ENCODE peak calls at places on chromosomes 13 and 19, in five cellular contexts. D is IMR-90, R is endothelial cell of umbilical vein, Q is DND-41, I is fibroblast of lung. K is an unnamed sample.

GRCh38 chr13:27997904-27998522 is 9.5 kb upstream of the URAD start:
- DNase-seq in R (peak), Q (peak), I (peak), D (peak), K (no peak)

GRCh38 chr13:25252229-25252628 is 35.1 kb downstream of the MTMR6 start:
- DNase-seq in R (no peak), Q (no peak), I (no peak), D (no peak), K (no peak)

GRCh38 chr13:32427852-32428580 is at the start of gene N4BP2L1:
- DNase-seq in R (peak), D (no peak), Q (peak), I (peak), K (no peak)

GRCh38 chr13:44063881-44064280 is 184.2 kb downstream of the LACC1 start:
- DNase-seq in R (no peak), Q (no peak), D (no peak), I (no peak), K (no peak)

GRCh38 chr19:48247212-48247611 is 8.5 kb downstream of the CARD8 start:
- DNase-seq in D (no peak), R (no peak), Q (no peak), I (no peak), K (no peak)

GRCh38 chr19:41308450-41309224 is 1.3 kb upstream of the CCDC97 start:
- DNase-seq in Q (peak), D (peak), I (peak), R (peak), K (peak)

GRCh38 chr13:71117920-71118319 is 749.1 kb downstream of the DACH1 start:
- DNase-seq in D (no peak), R (no peak), I (no peak), Q (no peak), K (no peak)

GRCh38 chr19:1856345-1856697 is 7.1 kb downstream of the KLF16 start:
- DNase-seq in D (no peak), Q (no peak), R (no peak), I (no peak), K (no peak)

GRCh38 chr19:49506575-49507105 is 5.8 kb upstream of the FCGRT start:
- DNase-seq in R (peak), I (no peak), Q (peak), D (no peak), K (no peak)

GRCh38 chr13:52738719-52739467 is 727 bp downstream of the CNMD start:
- DNase-seq in Q (no peak), I (no peak), D (no peak), R (peak), K (no peak)

GRCh38 chr19:55626350-55626749 is 2.0 kb upstream of the ZNF784 start:
- DNase-seq in Q (no peak), R (no peak), D (no peak), I (no peak), K (no peak)

GRCh38 chr13:60347174-60347573 is 49.8 kb upstream of the TDRD3 start:
- DNase-seq in D (no peak), R (no peak), I (no peak), Q (no peak), K (no peak)

GRCh38 chr13:43815204-43815603 is 28.4 kb upstream of the ENOX1 start:
- DNase-seq in D (peak), R (peak), Q (no peak), I (peak), K (no peak)

GRCh38 chr19:5439452-5439851 is 15.8 kb upstream of the ZNRF4 start:
- DNase-seq in R (no peak), I (no peak), D (no peak), Q (no peak), K (no peak)

GRCh38 chr13:26529441-26529840 is 28.0 kb upstream of the WASF3 start:
- DNase-seq in I (peak), Q (peak), R (peak), D (peak), K (no peak)

GRCh38 chr19:5293607-5294089 is 47.0 kb downstream of the PTPRS start:
- DNase-seq in Q (no peak), I (no peak), D (peak), R (no peak), K (no peak)

GRCh38 chr13:73684286-73684685 is 449.9 kb downstream of the KLF12 start:
- DNase-seq in I (no peak), Q (no peak), D (no peak), R (no peak), K (no peak)

GRCh38 chr13:51380269-51380668 is 40.8 kb downstream of the SERPINE3 start:
- DNase-seq in D (peak), R (peak), Q (no peak), I (peak), K (no peak)

GRCh38 chr19:41306394-41306793 is 3.6 kb upstream of the CCDC97 start:
- DNase-seq in Q (no peak), I (no peak), D (no peak), R (no peak), K (no peak)

GRCh38 chr13:29496241-29496712 is 99.2 kb downstream of the SLC7A1 start:
- DNase-seq in Q (no peak), D (no peak), I (no peak), R (no peak), K (peak)

GRCh38 chr13:38693168-38693567 is 6.3 kb downstream of the FREM2 start:
- DNase-seq in I (no peak), R (no peak), Q (no peak), D (no peak), K (no peak)

GRCh38 chr13:31556376-31556775 is 182.9 kb upstream of the RXFP2 start:
- DNase-seq in Q (no peak), I (no peak), D (peak), R (no peak), K (no peak)

GRCh38 chr13:37944476-37945442 is 75.2 kb upstream of the TRPC4 start:
- DNase-seq in D (peak), R (no peak), Q (no peak), I (peak), K (no peak)

GRCh38 chr19:862529-863304 is 3.3 kb downstream of the CFD start:
- DNase-seq in D (peak), Q (peak), I (peak), R (peak), K (no peak)

GRCh38 chr13:112510002-112510780 is 77.8 kb downstream of the TUBGCP3 start:
- DNase-seq in Q (peak), I (peak), R (peak), D (peak), K (no peak)

GRCh38 chr19:41887711-41888382 is 4.9 kb downstream of the ARHGEF1 start:
- DNase-seq in Q (peak), D (peak), R (no peak), I (no peak), K (peak)

GRCh38 chr13:96011291-96011875 is 41.8 kb downstream of the UGGT2 start:
- DNase-seq in I (peak), D (peak), R (no peak), Q (no peak), K (no peak)

GRCh38 chr19:20371911-20372310 is 193.7 kb downstream of the ZNF737 start:
- DNase-seq in R (no peak), D (no peak), I (no peak), Q (no peak), K (no peak)

GRCh38 chr13:110176431-110176830 is 130.5 kb downstream of the COL4A1 start:
- DNase-seq in Q (no peak), R (no peak), I (no peak), D (no peak), K (no peak)

DNA sequence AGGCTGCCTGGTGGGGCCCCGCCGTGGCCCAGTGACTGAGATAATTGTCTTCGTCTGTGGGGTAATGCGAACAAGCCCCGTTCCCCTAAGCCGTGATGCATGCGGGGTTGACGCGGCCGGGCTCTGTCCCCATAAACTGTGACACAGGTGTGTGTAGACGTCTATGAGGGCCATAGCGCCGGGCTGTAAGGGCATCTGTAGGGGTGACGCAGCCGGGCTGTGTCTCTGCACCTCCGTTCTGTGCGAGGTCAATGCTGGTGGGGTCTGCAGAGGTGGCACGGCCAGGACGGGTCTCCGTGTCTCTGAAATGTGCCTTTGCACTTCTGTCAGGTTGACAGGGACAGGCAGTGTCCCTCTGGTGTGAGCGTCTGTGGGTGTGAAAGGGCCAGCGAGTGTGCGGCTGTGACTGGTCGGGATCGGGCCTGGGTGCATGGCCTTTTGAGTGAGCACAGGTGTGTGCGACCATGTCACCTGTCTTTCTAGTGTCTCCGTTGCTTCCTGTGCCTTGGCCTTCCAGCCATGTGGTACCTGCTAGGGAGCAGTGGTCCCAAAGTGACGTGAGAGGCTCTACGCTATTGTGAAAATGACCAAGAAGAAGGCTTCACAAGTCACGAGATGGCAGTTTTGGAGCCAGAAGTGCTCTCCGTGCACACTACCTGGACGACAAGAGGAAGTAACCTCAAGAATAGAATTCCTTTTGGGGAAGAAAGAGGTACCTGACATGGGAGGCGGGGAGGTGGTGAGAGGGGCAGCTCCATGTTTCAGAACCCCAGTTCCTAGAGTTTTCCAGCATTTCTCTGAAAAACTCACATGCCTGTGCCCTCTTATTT is 16.4 kb upstream of the ZNF331 start:
- DNase-seq in D (no peak), I (no peak), Q (no peak), R (no peak), K (no peak)
- H3K9ac ChIP-seq in D (peak), I (peak), Q (peak), R (peak), K (peak)

GRCh38 chr19:18499055-18499775 is 22.7 kb downstream of the ELL start:
- DNase-seq in I (no peak), R (no peak), D (no peak), Q (no peak), K (no peak)
- H3K9ac ChIP-seq in I (no peak), R (no peak), D (no peak), Q (no peak), K (no peak)

GRCh38 chr19:47158367-47158791 is 27.7 kb downstream of the SAE1 start:
- DNase-seq in I (no peak), Q (no peak), R (peak), D (no peak), K (no peak)
- H3K9ac ChIP-seq in I (no peak), Q (no peak), R (peak), D (no peak), K (peak)

GRCh38 chr13:47463726-47464125 is 537.3 kb downstream of the SUCLA2 start:
- DNase-seq in R (no peak), D (peak), Q (peak), I (peak), K (no peak)
- H3K9ac ChIP-seq in R (no peak), D (no peak), Q (no peak), I (no peak), K (no peak)

DNA sequence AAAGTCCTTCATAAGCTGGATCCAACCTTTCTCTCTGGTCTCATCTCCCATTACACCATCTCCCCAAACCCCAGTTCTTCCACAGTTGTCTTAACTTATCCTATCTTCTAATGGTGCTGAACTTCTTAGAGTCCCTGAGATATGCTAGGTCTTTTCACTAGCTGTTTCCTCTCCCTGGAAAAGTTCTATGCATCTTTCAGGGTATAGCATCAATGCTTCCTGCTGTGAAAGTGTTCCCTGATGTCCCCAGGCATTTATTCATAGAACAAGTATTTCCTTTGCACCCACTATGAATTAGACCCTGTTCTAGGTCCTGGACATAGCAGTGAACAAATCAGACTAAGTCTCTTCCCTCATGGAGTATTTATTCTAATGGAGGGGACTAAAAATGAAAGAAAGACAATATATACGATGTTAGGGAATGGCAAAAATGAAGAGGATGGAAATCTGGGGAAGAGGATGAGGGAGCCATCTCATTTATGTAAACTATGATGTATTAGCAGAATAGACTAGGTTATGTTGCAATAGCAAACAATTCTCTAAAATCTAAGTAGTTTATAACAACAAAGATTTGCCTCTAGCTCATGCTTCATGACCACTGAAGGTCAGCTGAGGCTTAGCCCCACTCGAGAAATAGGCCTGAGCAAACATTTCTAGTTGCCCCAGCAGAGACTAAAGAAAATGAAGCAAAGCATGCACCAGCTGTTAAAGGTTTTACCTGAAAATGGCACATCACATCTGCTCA is 120.0 kb downstream of the CYSLTR2 start:
- DNase-seq in R (no peak), Q (no peak), I (peak), D (peak), K (no peak)
- H3K9ac ChIP-seq in R (no peak), Q (no peak), I (no peak), D (no peak), K (no peak)

GRCh38 chr13:49023441-49023840 is 47.7 kb downstream of the FNDC3A start:
- DNase-seq in I (peak), R (peak), D (peak), Q (no peak), K (peak)
- H3K9ac ChIP-seq in I (no peak), R (no peak), D (no peak), Q (no peak), K (no peak)

GRCh38 chr19:13150187-13150918 is at the start of the genes IER2 and STX10:
- DNase-seq in D (peak), R (peak), Q (peak), I (peak), K (no peak)
- H3K9ac ChIP-seq in D (peak), R (peak), Q (peak), I (peak), K (peak)

GRCh38 chr19:50835103-50835784 is 1.9 kb upstream of the KLK15 start:
- DNase-seq in R (no peak), Q (no peak), D (no peak), I (no peak), K (no peak)
- H3K9ac ChIP-seq in R (no peak), Q (no peak), D (peak), I (no peak), K (peak)

K was measured in keratinocyte.